ENCODE peak calls at places on chromosome 22, in ten cellular contexts. T is fibroblast of lung, C is neural crest cell, H is heart left ventricle, Q is foreskin fibroblast, S is sigmoid colon, B is ovary, N is tibial nerve, O is Calu3, X is AG10803. Y is an unnamed sample.

GRCh38 chr22:17540481-17540880 is 22.8 kb upstream of the SLC25A18 start:
- DNase-seq in O (no peak), H (no peak), S (no peak), X (no peak), C (no peak), B (no peak), T (no peak), N (no peak), Q (no peak), Y (no peak)

GRCh38 chr22:25232301-25232700 is 12.9 kb downstream of the CRYBB2 start:
- DNase-seq in B (no peak), S (no peak), X (peak), T (peak), O (no peak), H (no peak), Q (peak), C (no peak), N (no peak), Y (no peak)

GRCh38 chr22:48091060-48091650 is 1328.7 kb downstream of the TBC1D22A start:
- DNase-seq in Q (no peak), S (peak), H (no peak), X (no peak), B (no peak), T (no peak), N (no peak), O (no peak), C (no peak), Y (no peak)

GRCh38 chr22:49914256-49914655 is 4.0 kb downstream of the ALG12 start:
- DNase-seq in B (no peak), N (no peak), T (no peak), O (no peak), Q (no peak), C (no peak), H (no peak), X (no peak), S (no peak), Y (no peak)

GRCh38 chr22:46036558-46037408 is 59.8 kb upstream of the WNT7B start:
- DNase-seq in C (no peak), O (peak), B (peak), S (peak), N (no peak), X (no peak), H (peak), Q (no peak), T (peak), Y (no peak)

GRCh38 chr22:44309137-44309536 is 3.6 kb downstream of the SHISAL1 start:
- DNase-seq in N (peak), Q (peak), C (no peak), T (peak), H (no peak), S (peak), X (peak), B (no peak), O (peak), Y (peak)

GRCh38 chr22:37197451-37198289 is 9.6 kb upstream of the C1QTNF6 start:
- DNase-seq in C (no peak), S (peak), B (peak), H (no peak), X (peak), Q (peak), T (peak), O (peak), N (peak), Y (peak)

GRCh38 chr22:20602589-20603164 is 95.3 kb downstream of the MED15 start:
- DNase-seq in C (no peak), S (no peak), X (no peak), O (no peak), B (no peak), Q (no peak), T (no peak), N (no peak), H (no peak), Y (no peak)

GRCh38 chr22:47587361-47587760 is 824.9 kb downstream of the TBC1D22A start:
- DNase-seq in X (no peak), B (no peak), H (no peak), O (no peak), T (no peak), N (no peak), S (peak), Q (no peak), C (no peak), Y (no peak)

GRCh38 chr22:42754658-42755057 is 34.0 kb upstream of the A4GALT start:
- DNase-seq in H (no peak), B (no peak), T (peak), S (no peak), O (peak), N (no peak), X (peak), C (no peak), Q (peak), Y (peak)

GRCh38 chr22:41919357-41920224 is 4.7 kb upstream of the SHISA8 start:
- DNase-seq in N (peak), O (no peak), C (peak), H (peak), Q (no peak), X (peak), T (peak), B (peak), S (no peak), Y (peak)

GRCh38 chr22:21000215-21000986 is 1.5 kb downstream of the THAP7 start:
- DNase-seq in C (no peak), O (no peak), N (no peak), X (no peak), H (no peak), Q (peak), S (no peak), B (no peak), T (peak), Y (no peak)

GRCh38 chr22:42747701-42748513 is 27.2 kb upstream of the A4GALT start:
- DNase-seq in T (peak), H (peak), X (peak), S (no peak), O (no peak), N (no peak), C (no peak), Q (no peak), B (no peak), Y (peak)

GRCh38 chr22:48717076-48717810 is 1110.4 kb downstream of the BRD1 start:
- DNase-seq in X (no peak), O (no peak), C (no peak), B (no peak), N (no peak), H (no peak), T (no peak), Q (no peak), S (peak), Y (no peak)

GRCh38 chr22:25153961-25154685 is 45.5 kb upstream of the CRYBB3 start:
- DNase-seq in H (peak), O (peak), Q (peak), S (peak), T (peak), C (no peak), B (no peak), N (peak), X (peak), Y (peak)

GRCh38 chr22:44947029-44947428 is 62.8 kb downstream of the PHF21B start:
- DNase-seq in O (no peak), X (no peak), N (no peak), C (no peak), H (no peak), Q (no peak), T (no peak), B (no peak), S (no peak), Y (no peak)

GRCh38 chr22:42928969-42929837 is 72.1 kb upstream of the ARFGAP3 start:
- DNase-seq in C (no peak), S (no peak), H (no peak), Q (no peak), N (peak), T (no peak), O (no peak), B (no peak), X (peak), Y (no peak)

GRCh38 chr22:31446767-31447166 is 42.9 kb downstream of the EIF4ENIF1 start:
- DNase-seq in O (no peak), C (no peak), S (no peak), B (no peak), T (no peak), Q (no peak), N (no peak), H (no peak), X (no peak), Y (no peak)

GRCh38 chr22:48315415-48316244 is 1512.0 kb downstream of the BRD1 start:
- DNase-seq in N (no peak), X (no peak), B (peak), T (no peak), S (peak), O (no peak), H (no peak), C (no peak), Q (no peak), Y (no peak)

GRCh38 chr22:46795140-46795539 is 32.7 kb downstream of the TBC1D22A start:
- DNase-seq in Q (no peak), X (no peak), O (no peak), S (peak), H (no peak), N (no peak), T (no peak), C (no peak), B (no peak), Y (no peak)

GRCh38 chr22:50190182-50190951 is 4.7 kb downstream of the TRABD start:
- DNase-seq in S (peak), T (peak), C (no peak), B (peak), Q (peak), X (peak), O (peak), N (no peak), H (peak), Y (peak)

GRCh38 chr22:20552450-20552894 is 45.1 kb downstream of the MED15 start:
- DNase-seq in C (no peak), B (peak), X (peak), T (no peak), Q (peak), S (peak), N (peak), H (peak), O (no peak), Y (no peak)

GRCh38 chr22:44676441-44677298 is 25.3 kb upstream of the PRR5 start:
- DNase-seq in T (no peak), S (no peak), B (no peak), Q (no peak), X (no peak), O (no peak), H (no peak), N (no peak), C (no peak), Y (no peak)

GRCh38 chr22:44664149-44664548 is 37.9 kb upstream of the PRR5 start:
- DNase-seq in H (peak), S (peak), T (peak), X (peak), B (no peak), C (no peak), O (no peak), Q (peak), N (no peak), Y (peak)

GRCh38 chr22:46061431-46062231 is 84.7 kb upstream of the WNT7B start:
- DNase-seq in B (peak), T (no peak), Q (no peak), C (no peak), H (no peak), X (no peak), N (no peak), O (no peak), S (peak), Y (no peak)

GRCh38 chr22:49949914-49950292 is 10.7 kb upstream of the PIM3 start:
- DNase-seq in H (no peak), T (no peak), X (no peak), S (no peak), N (no peak), B (no peak), C (no peak), Q (no peak), O (no peak), Y (no peak)

GRCh38 chr22:17973217-17973616 is 51.1 kb downstream of the MICAL3 start:
- DNase-seq in B (no peak), O (no peak), S (no peak), Q (no peak), C (no peak), T (no peak), X (no peak), N (no peak), H (no peak), Y (no peak)

GRCh38 chr22:37077802-37078448 is 26.4 kb downstream of the KCTD17 start:
- DNase-seq in H (peak), S (no peak), Q (peak), T (peak), O (peak), B (no peak), C (peak), N (peak), X (peak), Y (peak)

GRCh38 chr22:50115693-50116092 is 25.9 kb downstream of the MOV10L1 start:
- DNase-seq in C (no peak), H (no peak), X (peak), S (peak), O (no peak), B (peak), Q (peak), N (no peak), T (peak), Y (no peak)

GRCh38 chr22:25146311-25146710 is 53.3 kb upstream of the CRYBB3 start:
- DNase-seq in B (no peak), S (no peak), H (no peak), N (no peak), C (no peak), X (no peak), T (no peak), O (no peak), Q (no peak), Y (no peak)

GRCh38 chr22:25453557-25453956 is 110.9 kb upstream of the GRK3 start:
- DNase-seq in H (no peak), N (no peak), C (no peak), B (no peak), S (no peak), Q (no peak), T (no peak), X (no peak), O (no peak), Y (no peak)

GRCh38 chr22:41596776-41597634 is 7.4 kb upstream of the PMM1 start:
- DNase-seq in S (peak), B (peak), O (peak), C (peak), Q (no peak), H (peak), T (peak), N (peak), X (peak), Y (peak)

GRCh38 chr22:16932577-16932976 is 75.4 kb downstream of the GAB4 start:
- DNase-seq in H (no peak), B (no peak), T (no peak), N (no peak), X (no peak), Q (no peak), S (no peak), C (no peak), O (no peak), Y (no peak)

GRCh38 chr22:19438286-19438685 is 5.9 kb downstream of the MRPL40 start:
- DNase-seq in O (no peak), X (no peak), Q (no peak), N (no peak), C (no peak), S (no peak), B (no peak), T (no peak), H (no peak), Y (no peak)
- TF ChIP-seq CTCF in O (no peak), X (no peak), Q (no peak), N (no peak), C (no peak), S (no peak), B (no peak), T (no peak), H (no peak), Y (no peak)

GRCh38 chr22:26918236-26918635 is 260.8 kb downstream of the MIAT start:
- DNase-seq in H (no peak), C (no peak), N (no peak), Q (no peak), B (no peak), T (no peak), O (no peak), S (no peak), X (no peak), Y (no peak)
- TF ChIP-seq CTCF in H (no peak), C (no peak), N (no peak), Q (no peak), B (no peak), T (no peak), O (no peak), S (no peak), X (no peak), Y (no peak)

DNA sequence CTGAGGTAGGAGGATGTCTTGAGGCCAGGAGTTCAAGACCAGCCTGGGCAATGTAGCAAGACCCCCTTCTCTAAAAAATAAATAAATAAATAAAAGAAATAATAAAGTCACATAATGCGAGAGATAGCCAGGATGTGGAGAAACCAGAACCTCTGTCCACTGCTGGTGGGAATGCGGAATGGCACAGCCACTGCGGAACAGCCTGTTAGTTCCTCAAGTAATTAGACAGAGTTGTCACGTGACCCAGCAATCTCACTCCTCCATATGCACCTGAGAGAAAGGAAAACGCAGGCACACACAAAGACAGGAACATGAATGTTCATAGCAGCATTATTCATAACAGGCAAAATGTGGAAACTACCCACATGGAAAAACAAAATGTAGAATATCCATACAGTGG is 27.5 kb downstream of the LIF start:
- DNase-seq in C (no peak), X (no peak), N (no peak), B (no peak), Q (no peak), T (no peak), H (no peak), S (no peak), O (no peak), Y (no peak)
- TF ChIP-seq CTCF in C (peak), X (peak), N (no peak), B (no peak), Q (no peak), T (peak), H (no peak), S (no peak), O (no peak), Y (peak)

GRCh38 chr22:35310556-35311550 is 11.2 kb downstream of the TOM1 start:
- DNase-seq in Q (no peak), O (peak), X (no peak), S (no peak), B (no peak), C (no peak), N (no peak), H (no peak), T (peak), Y (no peak)

GRCh38 chr22:35314161-35314942 is 14.7 kb downstream of the TOM1 start:
- DNase-seq in B (no peak), T (no peak), O (no peak), N (no peak), Q (no peak), C (no peak), X (no peak), H (no peak), S (peak), Y (no peak)

GRCh38 chr22:35312198-35313059 is 12.7 kb downstream of the TOM1 start:
- DNase-seq in B (no peak), C (no peak), N (no peak), O (peak), T (peak), H (no peak), Q (peak), X (peak), S (peak), Y (peak)

GRCh38 chr22:35313311-35314121 is 13.8 kb downstream of the TOM1 start:
- DNase-seq in T (peak), S (peak), X (peak), H (peak), Q (peak), C (no peak), N (no peak), B (no peak), O (peak), Y (peak)

GRCh38 chr22:35311551-35311999 is 11.9 kb downstream of the TOM1 start:
- DNase-seq in T (no peak), S (no peak), O (no peak), Q (no peak), C (no peak), X (no peak), N (no peak), H (no peak), B (no peak), Y (no peak)
- TF ChIP-seq CTCF in T (no peak), S (no peak), O (no peak), Q (no peak), C (no peak), X (no peak), N (no peak), H (no peak), B (no peak), Y (no peak)

DNA sequence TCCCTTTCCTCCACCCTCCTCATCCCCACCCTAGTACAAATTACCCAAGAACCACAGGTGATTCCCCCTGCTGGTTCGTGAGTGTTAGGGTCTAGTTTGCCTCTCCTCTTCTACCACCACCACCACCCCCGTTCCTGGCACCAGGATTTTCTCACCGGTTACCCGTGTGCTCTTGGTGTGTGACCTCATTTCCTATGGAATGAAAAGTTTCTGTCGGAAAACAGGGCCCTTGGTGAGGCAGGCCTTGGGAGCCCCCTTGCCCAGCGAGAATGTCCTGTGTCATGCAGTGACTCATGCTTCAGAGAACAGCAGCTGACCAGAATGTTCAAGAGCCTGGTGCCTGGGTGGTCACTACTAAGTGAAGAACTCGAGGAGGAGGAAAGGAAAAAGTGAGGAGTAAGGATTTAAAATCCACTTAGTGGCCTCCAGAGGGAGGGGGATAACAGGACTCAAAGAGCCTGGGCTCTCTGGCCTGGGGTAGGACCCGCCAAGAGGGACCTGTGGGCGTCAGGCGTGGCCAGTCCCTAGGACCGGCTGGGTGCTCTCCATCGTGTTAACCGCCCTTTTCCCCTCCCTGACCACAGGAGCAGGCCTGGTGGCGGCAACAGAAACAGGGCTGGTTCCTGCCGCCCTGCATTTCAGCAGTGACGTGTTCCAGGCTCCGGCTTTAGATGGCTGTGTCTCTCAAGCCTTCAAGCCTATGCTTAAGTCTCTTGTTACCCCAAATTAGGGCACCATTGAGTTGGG is 30.2 kb downstream of the C22orf31 start:
- DNase-seq in B (peak), T (peak), X (peak), H (peak), O (peak), Q (peak), C (no peak), S (peak), N (peak), Y (peak)
- TF ChIP-seq CTCF in B (no peak), T (peak), X (peak), H (no peak), O (peak), Q (no peak), C (peak), S (no peak), N (no peak), Y (peak)

GRCh38 chr22:24106385-24107381 is 74.6 kb upstream of the SUSD2 start:
- DNase-seq in H (no peak), Q (no peak), C (no peak), S (no peak), N (no peak), X (no peak), O (no peak), B (no peak), T (no peak), Y (no peak)
- TF ChIP-seq CTCF in H (peak), Q (peak), C (no peak), S (no peak), N (no peak), X (peak), O (no peak), B (peak), T (peak), Y (peak)

DNA sequence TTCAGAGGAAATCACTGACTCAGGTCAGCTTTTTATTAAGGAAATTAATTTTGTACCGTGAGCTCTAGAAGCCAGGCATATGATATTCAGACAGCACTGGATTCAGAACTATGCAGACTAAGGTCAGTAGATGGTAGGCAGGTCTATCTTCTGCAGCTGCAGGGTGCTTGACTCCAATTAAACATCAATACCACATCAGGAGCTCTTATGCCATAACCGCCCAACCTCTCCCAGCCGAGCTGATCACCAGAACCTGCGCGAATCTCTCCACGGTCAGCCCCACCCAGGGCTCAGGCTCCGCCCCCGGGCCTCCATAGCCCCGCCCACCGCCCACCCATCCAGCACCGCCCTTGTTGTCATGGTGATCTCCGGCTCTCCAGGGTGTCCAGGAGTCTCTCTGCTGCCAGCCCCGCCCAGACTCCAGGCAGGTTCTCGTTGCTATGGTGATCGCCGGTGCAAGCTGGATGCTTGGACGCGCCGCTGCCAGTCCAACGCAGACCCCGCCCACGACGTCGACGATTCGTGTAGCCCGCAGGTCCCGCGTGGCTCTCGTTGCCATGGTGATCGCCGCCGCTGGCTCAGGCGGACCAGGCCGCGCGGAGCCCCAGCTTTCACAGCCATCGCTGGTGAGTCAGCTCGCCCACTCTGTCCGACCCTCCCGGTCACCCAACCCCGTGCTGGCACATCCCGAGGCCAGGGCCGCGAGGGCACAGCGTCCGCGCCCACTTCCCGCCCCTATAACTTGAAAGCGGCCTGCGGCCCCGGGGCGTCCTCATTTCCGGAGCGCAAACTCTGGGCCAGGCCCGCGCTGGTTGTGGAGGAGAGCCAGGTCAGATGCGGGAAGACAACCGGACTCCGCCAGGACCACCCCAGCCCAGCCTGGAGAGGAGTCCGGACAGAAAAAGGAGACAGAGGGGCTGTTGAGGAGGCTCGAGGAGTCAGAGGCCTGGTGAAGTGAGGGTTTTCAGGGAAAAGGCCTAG is at the start of gene RAB36:
- DNase-seq in B (peak), N (peak), C (peak), O (peak), S (peak), T (peak), Q (peak), H (peak), X (peak), Y (peak)
- TF ChIP-seq CTCF in B (no peak), N (no peak), C (no peak), O (no peak), S (no peak), T (no peak), Q (no peak), H (no peak), X (no peak), Y (no peak)

Y was measured in astrocyte of the spinal cord.